ENCODE peak calls at places on chromosomes 6 and 20, in five cellular contexts. One of them, this sample, is unnamed.

GRCh38 chr6:225121-225721 is 67.1 kb upstream of the DUSP22 start:
- DNase-seq in dorsolateral prefrontal cortex: no peak
- DNase-seq in cardiac muscle cell: no peak
- DNase-seq in left ventricle myocardium inferior: no peak
- DNase-seq in heart right ventricle: no peak
- DNase-seq in this sample: no peak

GRCh38 chr20:38260378-38261053 is at the start of gene KIAA1755:
- DNase-seq in dorsolateral prefrontal cortex: peak
- DNase-seq in cardiac muscle cell: peak
- DNase-seq in left ventricle myocardium inferior: peak
- DNase-seq in heart right ventricle: peak
- DNase-seq in this sample: no peak

GRCh38 chr6:73817238-73817637 is 121.2 kb downstream of the CD109 start:
- DNase-seq in dorsolateral prefrontal cortex: no peak
- DNase-seq in cardiac muscle cell: no peak
- DNase-seq in left ventricle myocardium inferior: no peak
- DNase-seq in heart right ventricle: no peak
- DNase-seq in this sample: no peak

GRCh38 chr6:35145757-35146156 is 4.6 kb upstream of the TCP11 start:
- DNase-seq in dorsolateral prefrontal cortex: no peak
- DNase-seq in cardiac muscle cell: no peak
- DNase-seq in left ventricle myocardium inferior: no peak
- DNase-seq in heart right ventricle: no peak
- DNase-seq in this sample: no peak

GRCh38 chr6:163335671-163336545 is 78.6 kb upstream of the QKI start:
- DNase-seq in dorsolateral prefrontal cortex: no peak
- DNase-seq in cardiac muscle cell: peak
- DNase-seq in left ventricle myocardium inferior: peak
- DNase-seq in heart right ventricle: peak
- DNase-seq in this sample: peak

GRCh38 chr6:21511891-21512550 is 81.5 kb upstream of the SOX4 start:
- DNase-seq in dorsolateral prefrontal cortex: no peak
- DNase-seq in cardiac muscle cell: no peak
- DNase-seq in left ventricle myocardium inferior: no peak
- DNase-seq in heart right ventricle: no peak
- DNase-seq in this sample: no peak

GRCh38 chr6:163347021-163347446 is 67.5 kb upstream of the QKI start:
- DNase-seq in dorsolateral prefrontal cortex: no peak
- DNase-seq in cardiac muscle cell: no peak
- DNase-seq in left ventricle myocardium inferior: no peak
- DNase-seq in heart right ventricle: no peak
- DNase-seq in this sample: no peak

GRCh38 chr6:93088675-93089575 is 330.4 kb downstream of the EPHA7 start:
- DNase-seq in dorsolateral prefrontal cortex: no peak
- DNase-seq in cardiac muscle cell: peak
- DNase-seq in left ventricle myocardium inferior: no peak
- DNase-seq in heart right ventricle: no peak
- DNase-seq in this sample: no peak

GRCh38 chr20:19858972-19859371 is 100.9 kb downstream of the RIN2 start:
- DNase-seq in dorsolateral prefrontal cortex: no peak
- DNase-seq in cardiac muscle cell: peak
- DNase-seq in left ventricle myocardium inferior: no peak
- DNase-seq in heart right ventricle: no peak
- DNase-seq in this sample: no peak

GRCh38 chr6:161001421-161001820 is 9.9 kb downstream of the MAP3K4 start:
- DNase-seq in dorsolateral prefrontal cortex: no peak
- DNase-seq in cardiac muscle cell: no peak
- DNase-seq in left ventricle myocardium inferior: no peak
- DNase-seq in heart right ventricle: no peak
- DNase-seq in this sample: no peak

GRCh38 chr6:26538572-26538902 is 371 bp downstream of the HMGN4 start:
- DNase-seq in dorsolateral prefrontal cortex: no peak
- DNase-seq in cardiac muscle cell: no peak
- DNase-seq in left ventricle myocardium inferior: no peak
- DNase-seq in heart right ventricle: no peak
- DNase-seq in this sample: no peak

GRCh38 chr6:40352527-40353170 is 234.5 kb downstream of the LRFN2 start:
- DNase-seq in dorsolateral prefrontal cortex: no peak
- DNase-seq in cardiac muscle cell: no peak
- DNase-seq in left ventricle myocardium inferior: no peak
- DNase-seq in heart right ventricle: no peak
- DNase-seq in this sample: peak

GRCh38 chr6:5151955-5152401 is 66.8 kb downstream of the PPP1R3G start:
- DNase-seq in dorsolateral prefrontal cortex: no peak
- DNase-seq in cardiac muscle cell: peak
- DNase-seq in left ventricle myocardium inferior: no peak
- DNase-seq in heart right ventricle: no peak
- DNase-seq in this sample: no peak

GRCh38 chr6:63644668-63645326 is 9.2 kb downstream of the PHF3 start:
- DNase-seq in dorsolateral prefrontal cortex: no peak
- DNase-seq in cardiac muscle cell: peak
- DNase-seq in left ventricle myocardium inferior: no peak
- DNase-seq in heart right ventricle: no peak
- DNase-seq in this sample: no peak

GRCh38 chr6:56913276-56914138 is 41.4 kb upstream of the BEND6 start:
- DNase-seq in dorsolateral prefrontal cortex: no peak
- DNase-seq in cardiac muscle cell: peak
- DNase-seq in left ventricle myocardium inferior: no peak
- DNase-seq in heart right ventricle: no peak
- DNase-seq in this sample: no peak

GRCh38 chr6:32845381-32845884 is 1.6 kb upstream of the PSMB8 start:
- DNase-seq in dorsolateral prefrontal cortex: no peak
- DNase-seq in cardiac muscle cell: no peak
- DNase-seq in left ventricle myocardium inferior: no peak
- DNase-seq in heart right ventricle: no peak
- DNase-seq in this sample: no peak

GRCh38 chr20:14384411-14384810 is 47.0 kb upstream of the FLRT3 start:
- DNase-seq in dorsolateral prefrontal cortex: no peak
- DNase-seq in cardiac muscle cell: no peak
- DNase-seq in left ventricle myocardium inferior: no peak
- DNase-seq in heart right ventricle: no peak
- DNase-seq in this sample: no peak

GRCh38 chr6:89281779-89282246 is 33.3 kb downstream of the GABRR2 start:
- DNase-seq in dorsolateral prefrontal cortex: no peak
- DNase-seq in cardiac muscle cell: peak
- DNase-seq in left ventricle myocardium inferior: no peak
- DNase-seq in heart right ventricle: no peak
- DNase-seq in this sample: no peak

GRCh38 chr6:296151-297122 is 4.2 kb downstream of the DUSP22 start:
- DNase-seq in dorsolateral prefrontal cortex: peak
- DNase-seq in cardiac muscle cell: peak
- DNase-seq in left ventricle myocardium inferior: no peak
- DNase-seq in heart right ventricle: no peak
- DNase-seq in this sample: peak

GRCh38 chr6:136984578-136984977 is 60.2 kb downstream of the IL20RA start:
- DNase-seq in dorsolateral prefrontal cortex: no peak
- DNase-seq in cardiac muscle cell: no peak
- DNase-seq in left ventricle myocardium inferior: no peak
- DNase-seq in heart right ventricle: no peak
- DNase-seq in this sample: no peak

GRCh38 chr6:137967689-137968467 is 100.8 kb downstream of the TNFAIP3 start:
- DNase-seq in dorsolateral prefrontal cortex: no peak
- DNase-seq in cardiac muscle cell: peak
- DNase-seq in left ventricle myocardium inferior: no peak
- DNase-seq in heart right ventricle: no peak
- DNase-seq in this sample: no peak

GRCh38 chr20:1130058-1130694 is 11.8 kb downstream of the PSMF1 start:
- DNase-seq in dorsolateral prefrontal cortex: no peak
- DNase-seq in cardiac muscle cell: no peak
- DNase-seq in left ventricle myocardium inferior: no peak
- DNase-seq in heart right ventricle: no peak
- DNase-seq in this sample: no peak

GRCh38 chr20:50915424-50915823 is 15.8 kb downstream of the ADNP start:
- DNase-seq in dorsolateral prefrontal cortex: no peak
- DNase-seq in cardiac muscle cell: peak
- DNase-seq in left ventricle myocardium inferior: no peak
- DNase-seq in heart right ventricle: no peak
- DNase-seq in this sample: no peak

GRCh38 chr6:6970851-6971250 is 136.9 kb upstream of the RREB1 start:
- DNase-seq in dorsolateral prefrontal cortex: no peak
- DNase-seq in cardiac muscle cell: no peak
- DNase-seq in left ventricle myocardium inferior: no peak
- DNase-seq in heart right ventricle: no peak
- DNase-seq in this sample: no peak

GRCh38 chr20:3763691-3764601 is 3.6 kb downstream of the ADISSP start:
- DNase-seq in dorsolateral prefrontal cortex: no peak
- DNase-seq in cardiac muscle cell: no peak
- DNase-seq in left ventricle myocardium inferior: no peak
- DNase-seq in heart right ventricle: no peak
- DNase-seq in this sample: no peak

GRCh38 chr20:47244451-47244850 is 112.0 kb downstream of the ZMYND8 start:
- DNase-seq in dorsolateral prefrontal cortex: no peak
- DNase-seq in cardiac muscle cell: no peak
- DNase-seq in left ventricle myocardium inferior: no peak
- DNase-seq in heart right ventricle: no peak
- DNase-seq in this sample: no peak

GRCh38 chr6:30006170-30007131 is 54.6 kb upstream of the POLR1H start:
- DNase-seq in dorsolateral prefrontal cortex: no peak
- DNase-seq in cardiac muscle cell: peak
- DNase-seq in left ventricle myocardium inferior: peak
- DNase-seq in heart right ventricle: peak
- DNase-seq in this sample: no peak

GRCh38 chr6:6331393-6331792 is 10.9 kb upstream of the F13A1 start:
- DNase-seq in dorsolateral prefrontal cortex: no peak
- DNase-seq in cardiac muscle cell: no peak
- DNase-seq in left ventricle myocardium inferior: no peak
- DNase-seq in heart right ventricle: no peak
- DNase-seq in this sample: no peak

GRCh38 chr6:109816452-109817374 is 125.6 kb downstream of the FIG4 start:
- DNase-seq in dorsolateral prefrontal cortex: no peak
- DNase-seq in cardiac muscle cell: no peak
- DNase-seq in left ventricle myocardium inferior: no peak
- DNase-seq in heart right ventricle: no peak
- DNase-seq in this sample: no peak

GRCh38 chr6:161444464-161444863 is 170.6 kb upstream of the AGPAT4 start:
- DNase-seq in dorsolateral prefrontal cortex: peak
- DNase-seq in cardiac muscle cell: peak
- DNase-seq in left ventricle myocardium inferior: no peak
- DNase-seq in heart right ventricle: peak
- DNase-seq in this sample: no peak

GRCh38 chr20:63016514-63017075 is 9.8 kb upstream of the BHLHE23 start:
- DNase-seq in dorsolateral prefrontal cortex: peak
- DNase-seq in cardiac muscle cell: no peak
- DNase-seq in left ventricle myocardium inferior: peak
- DNase-seq in heart right ventricle: peak
- DNase-seq in this sample: no peak

GRCh38 chr6:27280540-27281000 is 31.5 kb downstream of the POM121L2 start:
- DNase-seq in dorsolateral prefrontal cortex: no peak
- DNase-seq in cardiac muscle cell: no peak
- DNase-seq in left ventricle myocardium inferior: no peak
- DNase-seq in heart right ventricle: no peak
- DNase-seq in this sample: no peak

DNA sequence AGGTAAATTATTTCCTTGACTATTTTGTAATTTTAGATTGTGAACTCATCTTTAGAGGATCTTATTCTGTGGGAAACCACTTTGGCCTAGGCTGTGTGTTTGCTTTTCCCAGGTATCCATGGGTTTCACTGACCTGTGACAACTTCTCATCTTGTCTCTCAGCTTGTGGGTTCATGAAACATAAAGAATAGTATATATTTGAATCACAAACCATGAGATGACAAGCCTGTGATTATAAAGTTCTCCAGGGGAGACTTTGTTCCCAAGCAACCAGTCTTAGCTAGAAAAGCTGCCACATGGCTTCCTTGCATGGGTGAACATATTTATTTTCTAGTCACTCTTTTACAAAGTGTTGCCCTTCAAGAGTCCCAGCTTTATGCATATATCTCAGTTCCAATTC is 201.9 kb downstream of the UBE3D start:
- DNase-seq in dorsolateral prefrontal cortex: no peak
- DNase-seq in cardiac muscle cell: no peak
- DNase-seq in left ventricle myocardium inferior: no peak
- DNase-seq in heart right ventricle: no peak
- DNase-seq in this sample: no peak
- TF ChIP-seq CTCF in dorsolateral prefrontal cortex: no peak
- TF ChIP-seq CTCF in cardiac muscle cell: no peak
- TF ChIP-seq CTCF in left ventricle myocardium inferior: no peak
- TF ChIP-seq CTCF in heart right ventricle: no peak
- TF ChIP-seq CTCF in this sample: no peak

DNA sequence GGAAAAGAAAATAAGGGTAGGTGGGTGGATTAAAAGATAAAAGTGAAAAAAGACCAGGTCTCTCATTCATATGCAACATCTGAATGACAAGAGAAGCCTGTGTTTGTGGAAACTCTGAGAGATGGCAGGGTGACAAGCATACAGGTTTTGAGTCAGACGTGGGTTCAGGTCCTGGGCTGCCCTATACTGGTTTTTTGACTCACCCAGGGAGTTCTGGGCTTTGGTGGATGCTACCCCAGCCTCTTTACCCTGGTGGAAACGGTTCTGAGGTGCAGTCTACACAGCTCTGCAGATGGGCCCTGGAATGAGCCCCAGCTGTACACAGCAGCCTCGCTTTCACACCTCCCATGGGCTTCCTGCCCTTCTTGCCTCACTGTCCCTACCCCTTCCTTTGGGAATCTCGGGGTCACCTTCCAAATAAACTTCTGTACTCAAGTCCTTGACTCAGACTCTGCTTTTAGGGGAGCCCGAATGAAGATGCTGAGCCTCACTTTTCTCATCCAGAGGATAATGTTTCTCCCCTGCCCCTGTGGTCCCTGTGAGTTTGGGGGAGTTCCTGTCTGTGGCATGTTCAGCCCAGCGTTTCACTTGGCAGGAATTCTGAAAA is 77.7 kb upstream of the CLDN20 start:
- DNase-seq in dorsolateral prefrontal cortex: no peak
- DNase-seq in cardiac muscle cell: no peak
- DNase-seq in left ventricle myocardium inferior: no peak
- DNase-seq in heart right ventricle: no peak
- DNase-seq in this sample: no peak
- H3K27ac ChIP-seq in dorsolateral prefrontal cortex: no peak
- H3K27ac ChIP-seq in cardiac muscle cell: no peak
- H3K27ac ChIP-seq in left ventricle myocardium inferior: no peak
- H3K27ac ChIP-seq in heart right ventricle: no peak
- H3K27ac ChIP-seq in this sample: peak

GRCh38 chr6:155185544-155185943 is 78.3 kb upstream of the CLDN20 start:
- DNase-seq in dorsolateral prefrontal cortex: no peak
- DNase-seq in cardiac muscle cell: peak
- DNase-seq in left ventricle myocardium inferior: no peak
- DNase-seq in heart right ventricle: no peak
- DNase-seq in this sample: no peak
- H3K4me3 ChIP-seq in dorsolateral prefrontal cortex: no peak
- H3K4me3 ChIP-seq in cardiac muscle cell: no peak
- H3K4me3 ChIP-seq in left ventricle myocardium inferior: no peak
- H3K4me3 ChIP-seq in heart right ventricle: no peak
- H3K4me3 ChIP-seq in this sample: no peak

DNA sequence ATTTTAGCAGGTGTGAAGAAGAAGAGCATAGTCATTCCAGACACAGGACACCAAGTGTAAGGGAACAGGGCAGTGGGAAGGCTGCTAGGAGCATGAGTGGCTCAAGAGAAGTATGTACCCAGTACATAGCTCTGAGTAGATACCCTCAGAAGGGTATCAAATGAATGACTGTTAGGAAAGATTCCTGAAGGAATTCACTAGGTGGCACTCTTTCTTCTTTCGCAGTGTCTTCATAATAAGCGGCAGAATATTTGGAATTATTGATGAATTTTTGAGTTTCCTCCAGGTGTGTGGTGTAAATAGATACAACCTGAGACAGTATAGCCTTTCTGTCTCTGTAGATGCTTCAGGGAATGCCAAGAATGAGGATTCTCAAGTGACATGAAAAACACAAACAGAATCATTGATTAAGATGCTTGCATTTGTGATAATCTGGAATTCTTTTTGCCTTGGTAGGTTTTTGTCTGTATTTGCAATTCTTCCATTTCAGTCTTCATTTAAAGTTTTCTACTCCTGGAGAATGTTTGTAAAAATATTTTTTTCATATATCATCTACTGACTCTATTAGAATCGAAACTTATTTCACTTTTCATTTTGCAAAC is 264.3 kb upstream of the RIMS1 start:
- DNase-seq in dorsolateral prefrontal cortex: no peak
- DNase-seq in cardiac muscle cell: peak
- DNase-seq in left ventricle myocardium inferior: no peak
- DNase-seq in heart right ventricle: no peak
- DNase-seq in this sample: no peak
- TF ChIP-seq CTCF in dorsolateral prefrontal cortex: peak
- TF ChIP-seq CTCF in cardiac muscle cell: peak
- TF ChIP-seq CTCF in left ventricle myocardium inferior: peak
- TF ChIP-seq CTCF in heart right ventricle: peak
- TF ChIP-seq CTCF in this sample: no peak

This sample was measured in coronary artery.